ENCODE peak calls at places on chromosomes 13 and 19, in four cellular contexts. E is H9, K is fibroblast of lung, F is heart right ventricle. P is an unnamed sample.

GRCh38 chr19:8877854-8878705 is 45.9 kb downstream of the MBD3L1 start:
- DNase-seq in K (no peak), F (no peak), E (no peak), P (no peak)

GRCh38 chr13:28394422-28394821 is 100.5 kb downstream of the FLT1 start:
- DNase-seq in E (no peak), K (no peak), F (no peak), P (no peak)

GRCh38 chr13:23558675-23559536 is 11.3 kb upstream of the TNFRSF19 start:
- DNase-seq in E (no peak), F (peak; percentile 60), K (peak; percentile 92), P (peak; percentile 60)

GRCh38 chr13:28046981-28047380 is 53.4 kb downstream of the FLT3 start:
- DNase-seq in E (no peak), F (no peak), K (no peak), P (no peak)

GRCh38 chr19:37564624-37565369 is 29.8 kb downstream of the ZNF571 start:
- DNase-seq in E (no peak), F (no peak), K (peak; percentile 2), P (no peak)

GRCh38 chr19:49987159-49987698 is 26.3 kb upstream of the SIGLEC11 start:
- DNase-seq in F (peak; percentile 78), E (peak; percentile 96), K (peak; percentile 92), P (peak; percentile 68)

GRCh38 chr13:50685491-50685890 is 158.0 kb downstream of the DLEU7 start:
- DNase-seq in E (no peak), K (peak; percentile 21), F (peak; percentile 81), P (peak; percentile 44)

GRCh38 chr13:52104624-52105023 is 24.2 kb downstream of the NEK5 start:
- DNase-seq in E (no peak), K (peak; percentile 76), F (no peak), P (no peak)

GRCh38 chr13:22915442-22916082 is 265.2 kb upstream of the SGCG start:
- DNase-seq in K (peak; percentile 64), E (peak; percentile 88), F (peak; percentile 64), P (no peak)

GRCh38 chr19:29812080-29812880 is 489 bp downstream of the CCNE1 start:
- DNase-seq in E (no peak), K (no peak), F (peak; percentile 43), P (no peak)

GRCh38 chr19:18223860-18224524 is 2.2 kb downstream of the PDE4C start:
- DNase-seq in E (peak; percentile 96), F (peak; percentile 64), K (no peak), P (no peak)

GRCh38 chr19:51690359-51691121 is 2.6 kb upstream of the SPACA6 start:
- DNase-seq in F (peak; percentile 78), E (peak; percentile 83), K (peak; percentile 78), P (peak; percentile 75)

GRCh38 chr13:41011382-41011956 is 7.6 kb downstream of the ELF1 start:
- DNase-seq in E (no peak), F (no peak), K (no peak), P (no peak)

GRCh38 chr19:12666305-12667048 is at the start of the genes MAN2B1 and WDR83:
- DNase-seq in K (peak; percentile 48), F (peak; percentile 78), E (peak; percentile 89), P (peak; percentile 61)

GRCh38 chr19:17610384-17610783 is 54.9 kb downstream of the COLGALT1 start:
- DNase-seq in K (peak; percentile 13), F (no peak), E (no peak), P (no peak)

GRCh38 chr13:48437381-48437780 is 24.5 kb upstream of the LPAR6 start:
- DNase-seq in E (no peak), K (peak; percentile 85), F (peak; percentile 73), P (no peak)

GRCh38 chr13:30607908-30608307 is 9.8 kb upstream of the USPL1 start:
- DNase-seq in E (no peak), F (no peak), K (no peak), P (no peak)

GRCh38 chr13:28636078-28636477 is 22.9 kb upstream of the POMP start:
- DNase-seq in F (no peak), K (peak; percentile 60), E (no peak), P (no peak)

GRCh38 chr19:48051345-48052033 is 7.6 kb upstream of the CABP5 start:
- DNase-seq in K (no peak), E (no peak), F (no peak), P (no peak)